ENCODE peak calls at places on chromosomes 6 and 20, in five cellular contexts. One of them, this sample, is unnamed.

GRCh38 chr6:168060521-168060931 is 18.5 kb downstream of the FRMD1 start:
- DNase-seq in HepG2: peak
- DNase-seq in H1: no peak
- DNase-seq in K562: peak
- DNase-seq in GM12878: no peak
- DNase-seq in this sample: no peak

GRCh38 chr6:128463942-128464341 is 56.5 kb downstream of the PTPRK start:
- DNase-seq in HepG2: no peak
- DNase-seq in H1: no peak
- DNase-seq in K562: no peak
- DNase-seq in GM12878: no peak
- DNase-seq in this sample: no peak

GRCh38 chr6:157791461-157791860 is 31.6 kb upstream of the SNX9 start:
- DNase-seq in HepG2: no peak
- DNase-seq in H1: no peak
- DNase-seq in K562: no peak
- DNase-seq in GM12878: no peak
- DNase-seq in this sample: no peak

GRCh38 chr20:49846206-49846807 is 33.7 kb downstream of the SLC9A8 start:
- DNase-seq in HepG2: peak
- DNase-seq in H1: no peak
- DNase-seq in K562: peak
- DNase-seq in GM12878: no peak
- DNase-seq in this sample: peak

GRCh38 chr20:44157061-44157460 is 29.9 kb downstream of the JPH2 start:
- DNase-seq in HepG2: no peak
- DNase-seq in H1: no peak
- DNase-seq in K562: no peak
- DNase-seq in GM12878: no peak
- DNase-seq in this sample: no peak

GRCh38 chr6:24760210-24760609 is 14.5 kb upstream of the GMNN start:
- DNase-seq in HepG2: no peak
- DNase-seq in H1: no peak
- DNase-seq in K562: no peak
- DNase-seq in GM12878: no peak
- DNase-seq in this sample: no peak

GRCh38 chr6:125154184-125155135 is 887 bp downstream of the TPD52L1 start:
- DNase-seq in HepG2: peak
- DNase-seq in H1: no peak
- DNase-seq in K562: peak
- DNase-seq in GM12878: no peak
- DNase-seq in this sample: peak

GRCh38 chr6:157989541-157990289 is 8.1 kb downstream of the SYNJ2 start:
- DNase-seq in HepG2: no peak
- DNase-seq in H1: no peak
- DNase-seq in K562: peak
- DNase-seq in GM12878: no peak
- DNase-seq in this sample: no peak

GRCh38 chr20:59810376-59811187 is 122.9 kb downstream of the SYCP2 start:
- DNase-seq in HepG2: no peak
- DNase-seq in H1: no peak
- DNase-seq in K562: peak
- DNase-seq in GM12878: no peak
- DNase-seq in this sample: no peak

GRCh38 chr6:118683881-118684872 is 32.8 kb upstream of the CEP85L start:
- DNase-seq in HepG2: no peak
- DNase-seq in H1: no peak
- DNase-seq in K562: no peak
- DNase-seq in GM12878: no peak
- DNase-seq in this sample: no peak

GRCh38 chr6:167858842-167859520 is 32.3 kb downstream of the AFDN start:
- DNase-seq in HepG2: no peak
- DNase-seq in H1: no peak
- DNase-seq in K562: no peak
- DNase-seq in GM12878: no peak
- DNase-seq in this sample: no peak

GRCh38 chr20:24814556-24815195 is 134.4 kb upstream of the CST7 start:
- DNase-seq in HepG2: no peak
- DNase-seq in H1: no peak
- DNase-seq in K562: no peak
- DNase-seq in GM12878: no peak
- DNase-seq in this sample: no peak

GRCh38 chr6:69861986-69862385 is 4.4 kb upstream of the COL19A1 start:
- DNase-seq in HepG2: no peak
- DNase-seq in H1: no peak
- DNase-seq in K562: no peak
- DNase-seq in GM12878: no peak
- DNase-seq in this sample: no peak

GRCh38 chr6:11218827-11219826 is 13.3 kb downstream of the NEDD9 start:
- DNase-seq in HepG2: peak
- DNase-seq in H1: no peak
- DNase-seq in K562: no peak
- DNase-seq in GM12878: no peak
- DNase-seq in this sample: no peak

GRCh38 chr6:87700351-87700728 is 1.7 kb downstream of the AKIRIN2 start:
- DNase-seq in HepG2: no peak
- DNase-seq in H1: no peak
- DNase-seq in K562: no peak
- DNase-seq in GM12878: no peak
- DNase-seq in this sample: no peak

GRCh38 chr20:11851646-11852045 is 66.0 kb upstream of the BTBD3 start:
- DNase-seq in HepG2: no peak
- DNase-seq in H1: no peak
- DNase-seq in K562: no peak
- DNase-seq in GM12878: no peak
- DNase-seq in this sample: no peak
- TF ChIP-seq SP1 in HepG2: no peak
- TF ChIP-seq SP1 in H1: no peak
- TF ChIP-seq SP1 in K562: no peak
- TF ChIP-seq SP1 in GM12878: no peak
- TF ChIP-seq SP1 in this sample: no peak

GRCh38 chr6:2436391-2437154 is 191.2 kb upstream of the GMDS start:
- DNase-seq in HepG2: no peak
- DNase-seq in H1: no peak
- DNase-seq in K562: no peak
- DNase-seq in GM12878: no peak
- DNase-seq in this sample: no peak
- TF ChIP-seq POLR2AphosphoS5 in HepG2: no peak
- TF ChIP-seq POLR2AphosphoS5 in H1: no peak
- TF ChIP-seq POLR2AphosphoS5 in K562: no peak
- TF ChIP-seq POLR2AphosphoS5 in GM12878: no peak
- TF ChIP-seq POLR2AphosphoS5 in this sample: no peak

GRCh38 chr6:4242593-4242992 is 107.2 kb upstream of the ECI2 start:
- DNase-seq in HepG2: no peak
- DNase-seq in H1: no peak
- DNase-seq in K562: no peak
- DNase-seq in GM12878: no peak
- DNase-seq in this sample: no peak
- TF ChIP-seq ZNF274 in HepG2: no peak
- TF ChIP-seq ZNF274 in H1: no peak
- TF ChIP-seq ZNF274 in K562: no peak
- TF ChIP-seq ZNF274 in GM12878: no peak
- TF ChIP-seq ZNF274 in this sample: no peak

DNA sequence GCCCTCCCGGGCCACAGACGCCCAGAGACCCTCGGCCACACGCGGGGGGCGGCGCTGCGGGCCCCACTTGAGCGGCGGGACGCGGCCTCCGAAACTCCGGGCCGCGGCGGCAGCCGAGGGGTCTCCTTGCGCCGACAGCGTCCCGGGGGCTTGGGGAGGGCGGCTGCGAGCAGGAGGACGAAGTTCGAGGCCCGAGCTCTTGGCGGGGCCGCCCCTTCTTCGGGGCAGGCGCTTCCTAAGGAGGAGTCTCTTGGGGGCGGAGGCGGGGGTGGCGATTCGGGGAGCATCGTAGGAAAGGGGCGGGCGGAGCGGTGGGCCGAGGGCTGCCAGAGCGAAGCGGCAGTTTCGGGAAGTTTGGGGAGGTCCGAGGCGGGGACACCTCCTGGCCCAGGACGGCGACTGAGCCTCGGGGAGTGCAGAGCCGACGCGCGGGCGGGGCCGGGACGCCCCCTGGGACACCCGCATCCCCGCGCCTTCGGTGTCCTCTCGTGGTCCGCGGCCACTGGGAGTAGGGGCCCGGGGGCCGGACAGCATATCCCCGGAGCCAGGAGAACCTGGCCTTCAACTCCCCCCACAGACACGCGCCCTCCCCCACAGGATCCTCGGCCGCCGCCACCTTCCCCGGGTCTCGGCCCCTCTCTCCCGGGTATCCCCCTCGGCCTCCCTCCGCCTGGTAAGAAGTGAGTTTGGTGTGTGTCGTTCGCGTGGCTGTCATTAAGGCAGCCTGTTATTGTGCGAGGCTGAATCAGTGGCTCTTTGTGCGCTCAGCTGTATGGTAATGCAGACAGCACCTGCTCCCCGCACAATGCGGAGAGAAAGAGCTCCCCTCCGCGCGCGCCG is 613 bp upstream of the DLL1 start:
- DNase-seq in HepG2: no peak
- DNase-seq in H1: peak
- DNase-seq in K562: no peak
- DNase-seq in GM12878: no peak
- DNase-seq in this sample: no peak
- TF ChIP-seq SP1 in HepG2: no peak
- TF ChIP-seq SP1 in H1: peak
- TF ChIP-seq SP1 in K562: no peak
- TF ChIP-seq SP1 in GM12878: no peak
- TF ChIP-seq SP1 in this sample: no peak

GRCh38 chr6:1623769-1624070 is 14.0 kb downstream of the FOXC1 start:
- DNase-seq in HepG2: no peak
- DNase-seq in H1: no peak
- DNase-seq in K562: no peak
- DNase-seq in GM12878: no peak
- DNase-seq in this sample: no peak

GRCh38 chr6:1624071-1624847 is 14.5 kb downstream of the FOXC1 start:
- DNase-seq in HepG2: no peak
- DNase-seq in H1: no peak
- DNase-seq in K562: no peak
- DNase-seq in GM12878: no peak
- DNase-seq in this sample: no peak

GRCh38 chr6:1625352-1625773 is 15.6 kb downstream of the FOXC1 start:
- DNase-seq in HepG2: no peak
- DNase-seq in H1: no peak
- DNase-seq in K562: no peak
- DNase-seq in GM12878: no peak
- DNase-seq in this sample: no peak

GRCh38 chr6:1625926-1626413 is 16.3 kb downstream of the FOXC1 start:
- DNase-seq in HepG2: no peak
- DNase-seq in H1: no peak
- DNase-seq in K562: no peak
- DNase-seq in GM12878: no peak
- DNase-seq in this sample: no peak

GRCh38 chr6:1624848-1625341 is 15.2 kb downstream of the FOXC1 start:
- DNase-seq in HepG2: no peak
- DNase-seq in H1: no peak
- DNase-seq in K562: no peak
- DNase-seq in GM12878: no peak
- DNase-seq in this sample: no peak
- TF ChIP-seq POLR2AphosphoS5 in HepG2: no peak
- TF ChIP-seq POLR2AphosphoS5 in H1: no peak
- TF ChIP-seq POLR2AphosphoS5 in K562: no peak
- TF ChIP-seq POLR2AphosphoS5 in GM12878: no peak
- TF ChIP-seq POLR2AphosphoS5 in this sample: no peak

GRCh38 chr6:165704001-165704748 is 41.1 kb upstream of the PDE10A start:
- DNase-seq in HepG2: no peak
- DNase-seq in H1: no peak
- DNase-seq in K562: no peak
- DNase-seq in GM12878: no peak
- DNase-seq in this sample: no peak
- TF ChIP-seq ZNF274 in HepG2: no peak
- TF ChIP-seq ZNF274 in H1: no peak
- TF ChIP-seq ZNF274 in K562: no peak
- TF ChIP-seq ZNF274 in GM12878: no peak
- TF ChIP-seq ZNF274 in this sample: no peak

DNA sequence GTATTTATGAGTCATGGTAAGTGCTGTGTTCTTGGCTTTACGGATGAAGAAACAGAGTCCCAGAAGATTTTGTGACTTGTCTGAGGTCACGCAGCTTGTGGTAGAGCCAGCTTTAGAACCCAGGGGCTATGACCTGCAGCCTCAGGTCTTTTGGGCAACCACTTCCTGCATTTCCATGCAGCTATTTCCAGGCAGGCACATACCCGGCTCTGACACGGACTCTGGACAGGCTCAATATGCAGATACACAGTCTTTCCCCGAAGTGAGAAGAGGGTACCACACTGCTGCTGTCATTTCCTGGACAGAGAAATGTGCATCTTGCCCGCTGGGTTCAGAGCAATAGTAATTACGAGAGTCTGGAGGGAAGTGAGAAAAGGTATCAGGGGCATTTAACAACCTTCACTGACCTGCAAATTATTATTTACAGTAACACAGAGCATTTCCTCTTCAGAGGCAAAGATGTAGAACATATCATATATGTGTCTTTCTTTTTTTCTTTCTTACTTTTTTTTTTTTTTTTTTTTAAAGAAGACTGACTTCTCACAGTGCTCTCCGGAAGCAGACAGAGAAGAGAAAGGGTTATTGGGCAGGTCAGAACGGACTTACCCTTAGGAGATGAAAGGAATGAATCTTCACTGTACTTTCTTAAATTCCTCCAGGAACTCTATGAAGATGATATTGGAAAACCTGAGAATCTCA is 185.1 kb downstream of the CLIC5 start:
- DNase-seq in HepG2: no peak
- DNase-seq in H1: no peak
- DNase-seq in K562: no peak
- DNase-seq in GM12878: peak
- DNase-seq in this sample: no peak
- TF ChIP-seq SP1 in HepG2: no peak
- TF ChIP-seq SP1 in H1: no peak
- TF ChIP-seq SP1 in K562: no peak
- TF ChIP-seq SP1 in GM12878: peak
- TF ChIP-seq SP1 in this sample: no peak

GRCh38 chr6:20879526-20879925 is 345.3 kb downstream of the CDKAL1 start:
- DNase-seq in HepG2: peak
- DNase-seq in H1: no peak
- DNase-seq in K562: no peak
- DNase-seq in GM12878: no peak
- DNase-seq in this sample: no peak

GRCh38 chr6:20876016-20876415 is 341.8 kb downstream of the CDKAL1 start:
- DNase-seq in HepG2: no peak
- DNase-seq in H1: no peak
- DNase-seq in K562: no peak
- DNase-seq in GM12878: no peak
- DNase-seq in this sample: no peak

GRCh38 chr6:20879121-20879520 is 344.9 kb downstream of the CDKAL1 start:
- DNase-seq in HepG2: no peak
- DNase-seq in H1: no peak
- DNase-seq in K562: no peak
- DNase-seq in GM12878: no peak
- DNase-seq in this sample: no peak

GRCh38 chr6:20875369-20875963 is 341.2 kb downstream of the CDKAL1 start:
- DNase-seq in HepG2: peak
- DNase-seq in H1: no peak
- DNase-seq in K562: no peak
- DNase-seq in GM12878: no peak
- DNase-seq in this sample: no peak

GRCh38 chr6:20877008-20877937 is 343.0 kb downstream of the CDKAL1 start:
- DNase-seq in HepG2: peak
- DNase-seq in H1: no peak
- DNase-seq in K562: no peak
- DNase-seq in GM12878: peak
- DNase-seq in this sample: peak
- TF ChIP-seq POLR2AphosphoS5 in HepG2: no peak
- TF ChIP-seq POLR2AphosphoS5 in H1: no peak
- TF ChIP-seq POLR2AphosphoS5 in K562: no peak
- TF ChIP-seq POLR2AphosphoS5 in GM12878: no peak
- TF ChIP-seq POLR2AphosphoS5 in this sample: peak

GRCh38 chr20:32685541-32686529 is 12.1 kb upstream of the C20orf203 start:
- DNase-seq in HepG2: peak
- DNase-seq in H1: no peak
- DNase-seq in K562: peak
- DNase-seq in GM12878: no peak
- DNase-seq in this sample: no peak
- TF ChIP-seq ZNF274 in HepG2: peak
- TF ChIP-seq ZNF274 in H1: no peak
- TF ChIP-seq ZNF274 in K562: no peak
- TF ChIP-seq ZNF274 in GM12878: no peak
- TF ChIP-seq ZNF274 in this sample: no peak

This sample was measured in HCT116.